ENCODE peak calls at places on chromosomes 4 and X, in ten cellular contexts. E is SK-N-DZ; A is HCEC 1CT; D is myocyte; S is activated T-helper 1 cell treated with anti-CD3 and anti-CD28 coated beads, Interleukin-2, amount 50 U/mL, for 16 hours; N is NCI-H1417; G is fibroblast of mammary gland; J is GM10248; Y is RWPE1; I is LHCN-M2. W is an unnamed sample.
A peak's percentile ranks its signal among the peaks of the same experiment; 100 is the strongest.

GRCh38 chrX:8341814-8342590 is 122.6 kb upstream of the VCX3B start:
- DNase-seq in J (no peak), G (peak; percentile 72), Y (peak; percentile 31), S (no peak), I (no peak), E (no peak), N (no peak), D (no peak), A (no peak), W (no peak)

GRCh38 chrX:3449287-3449686 is 102.8 kb upstream of the MXRA5 start:
- DNase-seq in I (no peak), J (no peak), A (no peak), E (no peak), S (no peak), Y (no peak), G (peak; percentile 57), D (no peak), N (no peak), W (no peak)

GRCh38 chr4:181998588-181998987 is 244.6 kb upstream of the TENM3 start:
- DNase-seq in I (peak; percentile 3), Y (no peak), D (no peak), E (no peak), J (no peak), A (peak; percentile 7), S (no peak), G (no peak), N (no peak), W (no peak)

GRCh38 chr4:8544741-8545438 is 35.3 kb upstream of the GPR78 start:
- DNase-seq in Y (no peak), D (peak; percentile 94), E (no peak), A (no peak), G (peak; percentile 53), I (peak; percentile 90), J (no peak), S (no peak), N (no peak), W (no peak)

GRCh38 chr4:2685541-2685940 is 70.6 kb downstream of the TNIP2 start:
- DNase-seq in D (no peak), G (peak; percentile 71), N (no peak), Y (no peak), A (peak; percentile 17), E (no peak), J (no peak), I (peak; percentile 47), S (no peak), W (no peak)

GRCh38 chr4:40216622-40217366 is 20.0 kb downstream of the RHOH start:
- DNase-seq in S (no peak), J (no peak), Y (no peak), E (no peak), I (no peak), G (peak; percentile 20), N (no peak), A (no peak), D (no peak), W (no peak)

GRCh38 chrX:154799554-154800348 is 5.5 kb downstream of the MPP1 start:
- DNase-seq in D (peak; percentile 12), S (no peak), G (peak; percentile 26), Y (no peak), A (no peak), E (no peak), N (peak; percentile 88), J (no peak), I (no peak), W (no peak)

GRCh38 chrX:53223955-53224859 is 800 bp downstream of the KDM5C start:
- DNase-seq in S (no peak), A (peak; percentile 63), Y (peak; percentile 78), G (peak; percentile 88), E (no peak), I (peak; percentile 47), D (peak; percentile 1), N (no peak), J (no peak), W (peak; percentile 39)

GRCh38 chr4:184097240-184097619 is 120.4 kb downstream of the ENPP6 start:
- DNase-seq in J (peak; percentile 48), S (no peak), N (no peak), A (no peak), Y (no peak), I (no peak), D (no peak), E (no peak), G (peak; percentile 35), W (peak; percentile 39)

GRCh38 chr4:7802093-7802726 is 137.5 kb downstream of the AFAP1 start:
- DNase-seq in J (peak; percentile 85), D (peak; percentile 81), Y (peak; percentile 77), N (peak; percentile 68), A (peak; percentile 57), S (peak; percentile 57), G (peak; percentile 87), E (peak; percentile 60), I (peak; percentile 66), W (peak; percentile 83)

GRCh38 chr4:26342328-26343040 is 21.7 kb downstream of the RBPJ start:
- DNase-seq in Y (peak; percentile 89), G (peak; percentile 94), A (peak; percentile 87), I (peak; percentile 91), J (no peak), D (peak; percentile 87), E (no peak), S (no peak), N (no peak), W (no peak)

GRCh38 chr4:89307446-89308160 is at the start of gene GPRIN3:
- DNase-seq in G (peak; percentile 6), E (peak; percentile 56), D (peak; percentile 22), Y (no peak), N (peak; percentile 85), J (peak; percentile 31), I (no peak), S (peak; percentile 21), A (no peak), W (peak; percentile 44)

GRCh38 chrX:49838374-49838773 is 9.3 kb downstream of the PAGE4 start:
- DNase-seq in D (peak; percentile 19), N (peak; percentile 33), Y (peak; percentile 19), G (peak; percentile 36), E (peak; percentile 9), J (peak; percentile 28), A (peak; percentile 0), S (no peak), I (peak; percentile 3), W (peak; percentile 40)

GRCh38 chr4:94897023-94897422 is 139.3 kb downstream of the BMPR1B start:
- DNase-seq in G (no peak), J (no peak), S (no peak), Y (no peak), I (no peak), A (no peak), D (no peak), N (no peak), E (no peak), W (no peak)

GRCh38 chrX:67961516-67961915 is 417.7 kb downstream of the AR start:
- DNase-seq in N (no peak), G (no peak), Y (no peak), D (no peak), I (no peak), E (no peak), J (no peak), A (no peak), S (no peak), W (no peak)

GRCh38 chr4:78483811-78484210 is 67.8 kb upstream of the ANXA3 start:
- DNase-seq in N (no peak), E (no peak), Y (no peak), J (no peak), S (no peak), D (no peak), G (no peak), A (no peak), I (no peak), W (no peak)

GRCh38 chr4:149549911-149550310 is 265.7 kb downstream of the IQCM start:
- DNase-seq in G (peak; percentile 11), D (peak; percentile 55), N (no peak), E (no peak), I (peak; percentile 35), A (no peak), S (no peak), J (no peak), Y (peak; percentile 3), W (no peak)

GRCh38 chr4:41154001-41154813 is 60.1 kb downstream of the APBB2 start:
- DNase-seq in G (no peak), D (no peak), I (no peak), Y (no peak), S (no peak), E (no peak), J (no peak), N (no peak), A (no peak), W (no peak)

GRCh38 chrX:53445977-53446376 is 11.8 kb upstream of the HSD17B10 start:
- DNase-seq in E (peak; percentile 43), G (peak; percentile 47), D (peak; percentile 33), Y (no peak), N (peak; percentile 28), I (peak; percentile 26), S (no peak), A (no peak), J (peak; percentile 44), W (peak; percentile 56)

GRCh38 chr4:3291969-3292570 is 751 bp upstream of the RGS12 start:
- DNase-seq in Y (peak; percentile 28), A (peak; percentile 2), S (no peak), N (peak; percentile 80), G (peak; percentile 11), I (peak; percentile 46), D (peak; percentile 75), J (no peak), E (peak; percentile 36), W (peak; percentile 60)

GRCh38 chr4:133150643-133151300 is 1.7 kb downstream of the PCDH10 start:
- DNase-seq in G (no peak), S (no peak), Y (no peak), D (no peak), N (peak; percentile 76), A (no peak), E (peak; percentile 15), I (no peak), J (peak; percentile 20), W (peak; percentile 13)

GRCh38 chr4:40587826-40588225 is 41.8 kb downstream of the RBM47 start:
- DNase-seq in Y (peak; percentile 31), D (no peak), G (peak; percentile 66), J (no peak), E (no peak), I (peak; percentile 20), A (peak; percentile 17), S (no peak), N (no peak), W (no peak)

GRCh38 chr4:86091201-86091600 is 268.7 kb downstream of the MAPK10 start:
- DNase-seq in N (no peak), G (peak; percentile 14), Y (no peak), J (no peak), I (no peak), S (no peak), A (peak; percentile 19), E (no peak), D (no peak), W (no peak)

GRCh38 chr4:141425124-141425523 is 204.4 kb downstream of the ZNF330 start:
- DNase-seq in I (peak; percentile 59), J (no peak), N (no peak), E (no peak), Y (peak; percentile 14), S (no peak), D (peak; percentile 44), A (peak; percentile 70), G (peak; percentile 71), W (no peak)

GRCh38 chr4:89754531-89754930 is 82.4 kb downstream of the SNCA start:
- DNase-seq in Y (no peak), G (peak; percentile 48), S (no peak), E (no peak), A (no peak), D (no peak), N (no peak), I (peak; percentile 13), J (no peak), W (no peak)

GRCh38 chrX:51568586-51568985 is 50.1 kb downstream of the CENPVL3 start:
- DNase-seq in Y (peak; percentile 52), A (peak; percentile 85), G (peak; percentile 62), N (no peak), J (no peak), S (no peak), D (peak; percentile 1), I (peak; percentile 58), E (no peak), W (no peak)

GRCh38 chrX:9498236-9498635 is 33.4 kb downstream of the TBL1X start:
- DNase-seq in J (no peak), A (no peak), S (no peak), N (no peak), Y (no peak), I (no peak), G (no peak), D (no peak), E (peak; percentile 49), W (no peak)

GRCh38 chr4:81378398-81378797 is 93.3 kb downstream of the RASGEF1B start:
- DNase-seq in Y (no peak), E (no peak), J (no peak), N (no peak), A (no peak), S (no peak), G (no peak), I (no peak), D (no peak), W (no peak)